ENCODE peak calls at places on chromosome 9, in four cellular contexts. T is right atrium auricular region, V is astrocyte, B is colonic mucosa. I is an unnamed sample. For H3K9me3, the result is how much of the 10 kb centered on the place peaks cover.

GRCh38 chr9:101028346-101029299 is at the start of gene PLPPR1:
- DNase-seq in T (no peak), B (peak), V (peak), I (peak)

GRCh38 chr9:36867241-36867640 is 166.8 kb downstream of the PAX5 start:
- DNase-seq in T (no peak), B (no peak), V (no peak), I (no peak)

GRCh38 chr9:88076286-88077070 is 61.8 kb downstream of the SPATA31C2 start:
- DNase-seq in B (peak), V (peak), T (peak), I (peak)

GRCh38 chr9:22114956-22115355 is 105.9 kb upstream of the CDKN2B start:
- DNase-seq in T (no peak), V (peak), B (no peak), I (no peak)

GRCh38 chr9:27436234-27436633 is 87.9 kb upstream of the IFNK start:
- DNase-seq in V (no peak), T (no peak), B (no peak), I (no peak)

GRCh38 chr9:134295101-134295745 is 31.0 kb upstream of the RXRA start:
- DNase-seq in T (no peak), V (no peak), B (no peak), I (no peak)

GRCh38 chr9:87007711-87008360 is 60.5 kb upstream of the GAS1 start:
- DNase-seq in V (no peak), T (no peak), B (no peak), I (no peak)

GRCh38 chr9:72442212-72442607 is 77.2 kb upstream of the ZFAND5 start:
- DNase-seq in B (no peak), T (no peak), V (peak), I (no peak)

GRCh38 chr9:110745656-110746055 is 77.1 kb downstream of the MUSK start:
- DNase-seq in V (peak), T (no peak), B (no peak), I (no peak)

GRCh38 chr9:128892223-128892892 is 10.4 kb downstream of the LRRC8A start:
- DNase-seq in B (peak), V (peak), T (peak), I (peak)

GRCh38 chr9:37236822-37237221 is 116.4 kb downstream of the ZCCHC7 start:
- DNase-seq in B (no peak), T (no peak), V (no peak), I (no peak)

GRCh38 chr9:18855636-18856035 is 177.4 kb downstream of the SAXO1 start:
- DNase-seq in B (no peak), V (peak), T (no peak), I (no peak)

GRCh38 chr9:12859704-12860251 is 85.0 kb downstream of the LURAP1L start:
- DNase-seq in V (peak), T (no peak), B (peak), I (no peak)

GRCh38 chr9:94912700-94913249 is 186.3 kb downstream of the AOPEP start:
- DNase-seq in B (no peak), V (peak), T (peak), I (peak)

GRCh38 chr9:105242062-105242461 is 2.4 kb upstream of the SLC44A1 start:
- DNase-seq in T (no peak), V (no peak), B (no peak), I (no peak)

GRCh38 chr9:8412327-8412726 is 612.7 kb upstream of the DMAC1 start:
- DNase-seq in T (no peak), V (no peak), B (no peak), I (no peak)
- H3K9me3 ChIP-seq in T (under half), V (under half), B (under half), I (under half)

GRCh38 chr9:84671651-84672467 is 2.3 kb downstream of the NTRK2 start:
- DNase-seq in B (no peak), V (no peak), T (no peak), I (no peak)

GRCh38 chr9:84670801-84671153 is 1.2 kb downstream of the NTRK2 start:
- DNase-seq in V (no peak), B (no peak), T (no peak), I (no peak)

GRCh38 chr9:84669008-84669292 is 579 bp upstream of the NTRK2 start:
- DNase-seq in V (no peak), T (no peak), B (peak), I (no peak)

GRCh38 chr9:84669293-84670105 is at the start of gene NTRK2:
- DNase-seq in T (no peak), B (peak), V (peak), I (peak)

GRCh38 chr9:84670106-84670800 is 724 bp downstream of the NTRK2 start:
- DNase-seq in T (peak), B (no peak), V (peak), I (no peak)
- H3K4me3 ChIP-seq in T (peak), B (peak), V (peak), I (peak)

DNA sequence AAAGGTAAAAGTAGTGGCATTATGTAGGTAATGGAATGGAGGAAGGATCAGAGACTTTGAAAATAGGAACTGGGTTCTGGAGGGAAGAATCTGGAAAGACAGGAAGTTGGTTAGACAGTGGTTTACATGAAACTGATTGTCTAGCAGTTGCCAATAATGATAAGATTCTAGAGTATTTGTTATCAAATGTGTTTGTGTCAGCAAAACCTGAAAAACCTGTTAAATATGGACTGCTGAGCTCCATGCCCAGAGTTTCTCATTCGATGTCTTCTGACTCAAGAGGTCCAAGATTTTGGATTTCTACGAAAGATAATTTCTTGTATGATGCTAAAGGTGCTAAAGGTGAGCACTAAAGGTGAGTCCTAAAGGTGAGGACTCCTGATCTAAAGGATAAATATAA is 515.0 kb upstream of the TUSC1 start:
- DNase-seq in B (no peak), V (no peak), T (no peak), I (no peak)
- H3K9me3 ChIP-seq in B (under half), V (under half), T (under half), I (under half)

DNA sequence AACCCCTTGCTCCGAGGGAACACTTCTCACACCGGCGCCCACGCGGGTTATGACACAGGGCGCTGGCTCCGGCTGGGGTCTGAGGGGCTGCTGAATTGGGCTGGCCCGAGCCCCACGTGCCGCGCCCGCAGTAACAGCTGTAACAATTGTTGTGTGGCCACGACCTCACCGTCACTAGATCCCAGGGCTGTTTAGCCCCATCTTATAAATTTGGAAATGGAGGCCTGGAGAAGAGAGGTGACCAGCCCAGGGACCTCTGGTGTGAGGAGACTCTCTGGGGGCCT is 2.0 kb downstream of the EGFL7 start:
- DNase-seq in B (no peak), T (no peak), V (no peak), I (no peak)
- H3K4me3 ChIP-seq in B (peak), T (peak), V (no peak), I (peak)

DNA sequence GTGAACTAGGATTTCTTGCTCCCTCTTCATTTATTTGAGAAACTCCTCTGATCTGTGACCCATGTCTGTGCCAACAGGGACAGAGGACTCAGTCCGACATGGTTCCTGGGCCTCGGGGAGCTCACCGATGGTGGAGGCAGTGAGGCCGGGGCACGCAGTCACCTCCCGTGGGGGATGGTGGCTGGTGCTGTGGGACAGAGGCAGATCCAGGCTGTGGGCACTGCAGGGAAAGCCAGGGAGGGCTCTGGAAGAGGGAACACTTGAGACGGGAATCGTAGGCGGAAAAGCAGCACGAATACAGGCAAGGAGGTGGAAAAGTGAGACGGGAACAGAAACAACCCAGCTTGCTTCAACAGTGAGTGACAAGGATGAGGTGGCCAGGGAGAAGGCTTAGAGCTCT is 127.8 kb downstream of the GABBR2 start:
- DNase-seq in B (no peak), T (no peak), V (no peak), I (no peak)
- H3K9me3 ChIP-seq in B (under half), T (under half), V (under half), I (under half)

GRCh38 chr9:112140936-112141335 is 34.2 kb downstream of the SUSD1 start:
- DNase-seq in T (no peak), V (no peak), B (no peak), I (no peak)
- H3K4me3 ChIP-seq in T (no peak), V (no peak), B (no peak), I (no peak)

DNA sequence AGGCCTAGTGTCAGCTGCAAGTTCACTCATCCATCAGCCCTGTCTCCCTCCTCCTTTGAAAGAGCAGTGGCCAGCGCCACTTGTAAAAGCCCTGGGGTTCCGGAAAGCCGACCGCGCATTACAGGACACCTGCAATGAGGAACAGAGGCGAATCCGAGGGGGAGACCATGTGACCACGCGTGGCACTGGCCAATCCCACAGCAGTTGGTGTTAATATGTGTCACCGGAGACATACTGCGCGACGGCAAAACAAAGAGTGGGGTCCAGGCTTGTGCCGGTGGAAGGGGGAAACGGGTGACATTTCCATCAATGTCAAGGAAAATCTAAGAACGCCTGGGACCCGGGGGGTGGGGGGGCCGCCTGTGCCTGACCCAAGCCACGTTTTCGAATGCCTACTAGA is 480.8 kb downstream of the SPATA31A7 start:
- DNase-seq in B (no peak), T (no peak), V (no peak), I (no peak)
- H3K9me3 ChIP-seq in B (under half), T (under half), V (under half), I (under half)

DNA sequence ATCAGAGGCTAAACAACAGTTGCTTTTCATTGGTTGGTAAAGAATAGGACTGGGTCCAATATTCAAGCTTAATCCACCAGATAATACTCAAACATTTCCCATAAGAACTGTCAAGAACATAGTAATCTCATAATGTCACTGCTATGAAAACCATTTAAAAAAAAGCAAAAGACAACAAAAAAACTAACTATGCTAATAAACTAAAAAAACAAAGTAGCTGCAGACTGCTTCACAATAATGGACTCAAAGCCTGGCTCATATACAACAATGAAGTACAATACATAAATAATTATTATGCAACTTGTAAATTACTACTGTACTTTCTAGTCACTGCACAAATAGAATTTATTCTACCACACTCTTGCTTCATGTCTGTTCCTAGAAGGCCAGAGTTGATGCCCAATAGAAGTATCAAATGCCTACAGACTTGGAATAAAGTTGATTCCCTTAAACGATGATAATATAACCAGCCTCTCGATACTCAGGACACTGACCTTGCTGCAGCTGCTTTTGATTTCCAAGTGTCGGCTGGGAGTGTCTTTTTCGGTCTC is 148.7 kb downstream of the MLLT3 start:
- DNase-seq in T (no peak), B (no peak), V (no peak), I (no peak)
- H3K4me3 ChIP-seq in T (no peak), B (no peak), V (no peak), I (no peak)